ENCODE peak calls at places on chromosomes 3 and 15, in six cellular contexts. Q is left lung, R is H1, G is right lobe of liver, V is GM12878, L is AG09309. F is an unnamed sample.

GRCh38 chr3:60431599-60431958 is 819.7 kb downstream of the FHIT start:
- DNase-seq in Q (no peak), R (no peak), G (no peak), V (no peak), L (no peak), F (no peak)

GRCh38 chr15:42165081-42165480 is 8.6 kb upstream of the PLA2G4F start:
- DNase-seq in Q (no peak), R (no peak), G (no peak), V (no peak), L (peak; percentile 2), F (no peak)

GRCh38 chr15:98755138-98755537 is 106.8 kb downstream of the IGF1R start:
- DNase-seq in Q (no peak), R (no peak), G (no peak), V (no peak), L (no peak), F (no peak)

GRCh38 chr15:85825719-85826118 is 31.0 kb upstream of the KLHL25 start:
- DNase-seq in Q (no peak), R (no peak), G (no peak), V (no peak), L (no peak), F (no peak)

GRCh38 chr15:67607959-67608605 is 65.6 kb downstream of the MAP2K5 start:
- DNase-seq in Q (no peak), R (no peak), G (no peak), V (no peak), L (no peak), F (no peak)

GRCh38 chr15:99502182-99502581 is 63.6 kb upstream of the MEF2A start:
- DNase-seq in Q (no peak), R (no peak), G (no peak), V (peak; percentile 90), L (no peak), F (no peak)

GRCh38 chr3:149763565-149763964 is 11.3 kb upstream of the COMMD2 start:
- DNase-seq in Q (no peak), R (no peak), G (no peak), V (no peak), L (no peak), F (no peak)

GRCh38 chr15:69031013-69032001 is 16.8 kb downstream of the NOX5 start:
- DNase-seq in Q (peak; percentile 63), R (peak; percentile 81), G (peak; percentile 63), V (no peak), L (no peak), F (no peak)

GRCh38 chr3:42071720-42072582 is 19.2 kb upstream of the TRAK1 start:
- DNase-seq in Q (peak; percentile 59), R (no peak), G (peak; percentile 85), V (no peak), L (peak; percentile 80), F (no peak)

GRCh38 chr3:86794336-86795065 is 196.4 kb downstream of the VGLL3 start:
- DNase-seq in Q (no peak), R (no peak), G (no peak), V (no peak), L (no peak), F (no peak)

GRCh38 chr15:71889385-71889784 is 79.0 kb downstream of the NR2E3 start:
- DNase-seq in Q (no peak), R (no peak), G (no peak), V (no peak), L (no peak), F (no peak)

GRCh38 chr3:50473768-50474167 is 29.7 kb downstream of the CACNA2D2 start:
- DNase-seq in Q (no peak), R (no peak), G (no peak), V (no peak), L (no peak), F (no peak)

GRCh38 chr3:87848003-87848402 is 210.8 kb downstream of the CGGBP1 start:
- DNase-seq in Q (no peak), R (no peak), G (no peak), V (no peak), L (no peak), F (no peak)

GRCh38 chr3:30691944-30692343 is 85.5 kb downstream of the TGFBR2 start:
- DNase-seq in Q (no peak), R (no peak), G (no peak), V (no peak), L (no peak), F (no peak)

GRCh38 chr3:128296469-128297251 is 143.4 kb downstream of the EEFSEC start:
- DNase-seq in Q (no peak), R (peak; percentile 38), G (no peak), V (no peak), L (no peak), F (no peak)

GRCh38 chr3:105866656-105867653 is 1.9 kb downstream of the CBLB start:
- DNase-seq in Q (no peak), R (no peak), G (no peak), V (peak; percentile 80), L (no peak), F (no peak)

GRCh38 chr3:105867690-105868449 is 942 bp downstream of the CBLB start:
- DNase-seq in Q (no peak), R (no peak), G (no peak), V (no peak), L (no peak), F (no peak)

GRCh38 chr3:105863608-105864007 is 5.2 kb downstream of the CBLB start:
- DNase-seq in Q (no peak), R (no peak), G (no peak), V (no peak), L (no peak), F (no peak)

GRCh38 chr3:105865867-105866350 is 2.9 kb downstream of the CBLB start:
- DNase-seq in Q (no peak), R (no peak), G (no peak), V (no peak), L (no peak), F (no peak)

GRCh38 chr3:105865016-105865623 is 3.7 kb downstream of the CBLB start:
- DNase-seq in Q (no peak), R (no peak), G (no peak), V (no peak), L (no peak), F (no peak)
- TF ChIP-seq CTCF in Q (no peak), R (no peak), G (no peak), V (no peak), L (no peak), F (no peak)

GRCh38 chr15:74784854-74785715 is 3.2 kb downstream of the CSK start:
- DNase-seq in Q (no peak), R (no peak), G (no peak), V (no peak), L (no peak), F (no peak)
- TF ChIP-seq CTCF in Q (no peak), R (no peak), G (no peak), V (peak; percentile 3), L (no peak), F (no peak)

GRCh38 chr15:55710286-55710685 is 32.7 kb downstream of the PRTG start:
- DNase-seq in Q (no peak), R (no peak), G (no peak), V (no peak), L (no peak), F (no peak)
- TF ChIP-seq CTCF in Q (no peak), R (no peak), G (no peak), V (no peak), L (no peak), F (no peak)

GRCh38 chr15:90893175-90894090 is 9.1 kb downstream of the FES start:
- DNase-seq in Q (no peak), R (no peak), G (peak; percentile 52), V (no peak), L (no peak), F (peak; percentile 92)
- TF ChIP-seq CTCF in Q (no peak), R (no peak), G (no peak), V (no peak), L (no peak), F (peak; percentile 29)

DNA sequence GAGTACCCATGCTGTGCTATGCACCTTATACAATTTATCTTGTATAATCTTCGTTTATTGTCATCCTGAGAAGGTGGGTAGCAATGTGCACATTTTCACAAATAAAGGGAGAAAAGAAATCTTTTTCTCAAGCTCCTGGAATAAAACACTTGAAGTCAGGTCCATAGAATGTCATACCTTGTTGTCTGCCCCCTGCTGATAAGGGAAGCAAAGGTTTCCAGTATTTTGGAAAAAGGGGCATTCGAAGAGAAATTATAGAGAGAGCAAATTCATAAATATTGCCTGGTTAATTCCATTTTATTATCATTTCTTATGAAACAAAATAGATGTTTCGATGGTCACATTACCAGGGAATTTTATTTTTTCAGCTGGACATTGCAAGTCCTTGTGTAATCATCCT is 277.8 kb downstream of the RAP2B start:
- DNase-seq in Q (no peak), R (no peak), G (no peak), V (no peak), L (no peak), F (no peak)
- TF ChIP-seq CTCF in Q (no peak), R (no peak), G (peak; percentile 20), V (no peak), L (no peak), F (peak; percentile 49)

GRCh38 chr3:192183109-192183508 is 544.2 kb downstream of the FGF12 start:
- DNase-seq in Q (no peak), R (no peak), G (no peak), V (no peak), L (no peak), F (no peak)

GRCh38 chr3:192187485-192188051 is 539.8 kb downstream of the FGF12 start:
- DNase-seq in Q (no peak), R (no peak), G (no peak), V (no peak), L (no peak), F (no peak)

GRCh38 chr3:192194081-192194480 is 533.3 kb downstream of the FGF12 start:
- DNase-seq in Q (no peak), R (no peak), G (no peak), V (no peak), L (no peak), F (no peak)

GRCh38 chr3:192186508-192186907 is 540.8 kb downstream of the FGF12 start:
- DNase-seq in Q (no peak), R (no peak), G (no peak), V (no peak), L (no peak), F (no peak)

GRCh38 chr3:192188218-192188835 is 539.0 kb downstream of the FGF12 start:
- DNase-seq in Q (peak; percentile 39), R (peak; percentile 81), G (peak; percentile 62), V (no peak), L (no peak), F (no peak)
- TF ChIP-seq CTCF in Q (peak; percentile 53), R (peak; percentile 79), G (peak; percentile 81), V (peak; percentile 78), L (peak; percentile 15), F (peak; percentile 71)

GRCh38 chr3:107664614-107665013 is 141.9 kb downstream of the BBX start:
- DNase-seq in Q (no peak), R (no peak), G (no peak), V (no peak), L (no peak), F (no peak)
- TF ChIP-seq CTCF in Q (no peak), R (peak; percentile 13), G (no peak), V (no peak), L (no peak), F (peak; percentile 46)

GRCh38 chr15:91973481-91973880 is 120.0 kb downstream of the SLCO3A1 start:
- DNase-seq in Q (no peak), R (no peak), G (no peak), V (no peak), L (no peak), F (no peak)
- TF ChIP-seq CTCF in Q (no peak), R (peak; percentile 7), G (no peak), V (no peak), L (peak; percentile 29), F (peak; percentile 28)